ENCODE peak calls at places on chromosomes 2 and 18, in five cellular contexts. One of them, this sample, is unnamed.

GRCh38 chr2:37615808-37616673 is 55.4 kb downstream of the CDC42EP3 start:
- DNase-seq in amygdala: peak
- DNase-seq in fibroblast of lung: no peak
- DNase-seq in AG08396: no peak
- DNase-seq in tibial nerve: no peak
- DNase-seq in this sample: no peak

GRCh38 chr2:40488101-40488598 is 36.3 kb upstream of the SLC8A1 start:
- DNase-seq in AG08396: peak
- DNase-seq in tibial nerve: no peak
- DNase-seq in amygdala: no peak
- DNase-seq in fibroblast of lung: peak
- DNase-seq in this sample: no peak

GRCh38 chr2:89820248-89820647 is 1128.8 kb downstream of the RPIA start:
- DNase-seq in fibroblast of lung: no peak
- DNase-seq in AG08396: no peak
- DNase-seq in tibial nerve: no peak
- DNase-seq in amygdala: no peak
- DNase-seq in this sample: no peak

GRCh38 chr2:85524567-85524923 is 14.4 kb upstream of the MAT2A start:
- DNase-seq in amygdala: no peak
- DNase-seq in tibial nerve: no peak
- DNase-seq in AG08396: no peak
- DNase-seq in fibroblast of lung: no peak
- DNase-seq in this sample: no peak

GRCh38 chr2:77099961-77100360 is 422.2 kb downstream of the LRRTM4 start:
- DNase-seq in fibroblast of lung: no peak
- DNase-seq in amygdala: no peak
- DNase-seq in tibial nerve: no peak
- DNase-seq in AG08396: no peak
- DNase-seq in this sample: no peak

GRCh38 chr18:26685438-26686173 is 137.3 kb upstream of the KCTD1 start:
- DNase-seq in AG08396: no peak
- DNase-seq in amygdala: no peak
- DNase-seq in fibroblast of lung: no peak
- DNase-seq in tibial nerve: no peak
- DNase-seq in this sample: no peak

GRCh38 chr2:120844098-120844738 is 108.5 kb downstream of the GLI2 start:
- DNase-seq in fibroblast of lung: peak
- DNase-seq in AG08396: no peak
- DNase-seq in amygdala: no peak
- DNase-seq in tibial nerve: no peak
- DNase-seq in this sample: no peak

GRCh38 chr2:85648619-85649018 is 19.4 kb downstream of the SFTPB start:
- DNase-seq in amygdala: no peak
- DNase-seq in tibial nerve: no peak
- DNase-seq in fibroblast of lung: peak
- DNase-seq in AG08396: peak
- DNase-seq in this sample: no peak

GRCh38 chr2:240322231-240322955 is 113.1 kb upstream of the GPC1 start:
- DNase-seq in AG08396: no peak
- DNase-seq in tibial nerve: no peak
- DNase-seq in fibroblast of lung: peak
- DNase-seq in amygdala: no peak
- DNase-seq in this sample: no peak

GRCh38 chr2:26534865-26535662 is 57.1 kb upstream of the OTOF start:
- DNase-seq in AG08396: no peak
- DNase-seq in tibial nerve: no peak
- DNase-seq in amygdala: no peak
- DNase-seq in fibroblast of lung: no peak
- DNase-seq in this sample: no peak